ENCODE peak calls at places on chromosomes 7 and 10, in four cellular contexts. Z is HepG2, D is esophagus muscularis mucosa, L is suprapubic skin. K is an unnamed sample. For H3K4me1, the result is how much of the 10 kb centered on the place peaks cover.

GRCh38 chr7:149774237-149775175 is 1.1 kb upstream of the ZNF467 start:
- DNase-seq in Z (no peak), D (no peak), L (no peak), K (peak)

GRCh38 chr10:28664369-28664740 is 13.0 kb upstream of the BAMBI start:
- DNase-seq in Z (no peak), D (no peak), L (no peak), K (no peak)

GRCh38 chr10:112585052-112585451 is 138.0 kb downstream of the VTI1A start:
- DNase-seq in Z (no peak), D (no peak), L (no peak), K (no peak)

GRCh38 chr10:74825033-74825370 is 1.4 kb upstream of the KAT6B start:
- DNase-seq in Z (no peak), D (no peak), L (no peak), K (peak)

GRCh38 chr7:146961617-146962016 is 845.0 kb downstream of the CNTNAP2 start:
- DNase-seq in Z (no peak), D (no peak), L (no peak), K (no peak)

GRCh38 chr7:14340415-14341079 is 351.1 kb upstream of the ETV1 start:
- DNase-seq in Z (no peak), D (no peak), L (no peak), K (no peak)

GRCh38 chr7:2248984-2249694 is 7.1 kb downstream of the NUDT1 start:
- DNase-seq in Z (no peak), D (no peak), L (no peak), K (peak)

GRCh38 chr7:4871930-4872675 is 10.3 kb upstream of the PAPOLB start:
- DNase-seq in Z (no peak), D (no peak), L (no peak), K (no peak)

GRCh38 chr10:12741255-12741915 is 260.1 kb downstream of the CCDC3 start:
- DNase-seq in Z (no peak), D (no peak), L (no peak), K (no peak)

GRCh38 chr7:46559194-46559576 is 638.1 kb upstream of the IGFBP3 start:
- DNase-seq in Z (no peak), D (no peak), L (no peak), K (no peak)

GRCh38 chr10:87861953-87862643 is 1.2 kb downstream of the KLLN start:
- DNase-seq in Z (peak), D (peak), L (peak), K (peak)

GRCh38 chr10:126892150-126892872 is 12.9 kb upstream of the DOCK1 start:
- DNase-seq in Z (no peak), D (no peak), L (no peak), K (no peak)

GRCh38 chr7:35777121-35777520 is 23.7 kb upstream of the SEPTIN7 start:
- DNase-seq in Z (no peak), D (no peak), L (no peak), K (no peak)

GRCh38 chr10:92640110-92640509 is 47.2 kb downstream of the KIF11 start:
- DNase-seq in Z (no peak), D (no peak), L (no peak), K (no peak)

GRCh38 chr10:78721231-78721630 is 347.5 kb upstream of the ZMIZ1 start:
- DNase-seq in Z (no peak), D (no peak), L (no peak), K (no peak)

GRCh38 chr10:114404171-114405010 is at the start of gene AFAP1L2:
- DNase-seq in Z (no peak), D (no peak), L (no peak), K (peak)

GRCh38 chr7:11552676-11553075 is 279.3 kb downstream of the THSD7A start:
- DNase-seq in Z (no peak), D (no peak), L (no peak), K (no peak)

GRCh38 chr7:81743201-81743600 is 26.6 kb downstream of the HGF start:
- DNase-seq in Z (no peak), D (no peak), L (no peak), K (no peak)

GRCh38 chr7:67429735-67430134 is 433.1 kb downstream of the TYW1 start:
- DNase-seq in Z (no peak), D (no peak), L (no peak), K (no peak)

GRCh38 chr10:96541921-96542320 is 28.2 kb upstream of the TLL2 start:
- DNase-seq in Z (no peak), D (no peak), L (no peak), K (no peak)

GRCh38 chr7:5586279-5586962 is 162.8 kb upstream of the TNRC18 start:
- DNase-seq in Z (no peak), D (no peak), L (no peak), K (no peak)

GRCh38 chr7:68121056-68121455 is 1124.4 kb downstream of the TYW1 start:
- DNase-seq in Z (no peak), D (no peak), L (no peak), K (no peak)

GRCh38 chr10:2782265-2782664 is 285.1 kb upstream of the PFKP start:
- DNase-seq in Z (no peak), D (no peak), L (no peak), K (no peak)

GRCh38 chr10:98391578-98391991 is 23.4 kb downstream of the PYROXD2 start:
- DNase-seq in Z (no peak), D (no peak), L (no peak), K (no peak)

GRCh38 chr10:113866551-113867394 is 12.3 kb downstream of the NHLRC2 start:
- DNase-seq in Z (no peak), D (no peak), L (no peak), K (no peak)

GRCh38 chr7:20777377-20778062 is 9.2 kb downstream of the SP8 start:
- DNase-seq in Z (no peak), D (no peak), L (no peak), K (no peak)

GRCh38 chr7:20778063-20778721 is 8.5 kb downstream of the SP8 start:
- DNase-seq in Z (no peak), D (no peak), L (no peak), K (peak)

GRCh38 chr7:20779041-20779440 is 7.6 kb downstream of the SP8 start:
- DNase-seq in Z (no peak), D (no peak), L (no peak), K (no peak)

GRCh38 chr7:20776214-20776875 is 10.3 kb downstream of the SP8 start:
- DNase-seq in Z (no peak), D (no peak), L (no peak), K (no peak)

DNA sequence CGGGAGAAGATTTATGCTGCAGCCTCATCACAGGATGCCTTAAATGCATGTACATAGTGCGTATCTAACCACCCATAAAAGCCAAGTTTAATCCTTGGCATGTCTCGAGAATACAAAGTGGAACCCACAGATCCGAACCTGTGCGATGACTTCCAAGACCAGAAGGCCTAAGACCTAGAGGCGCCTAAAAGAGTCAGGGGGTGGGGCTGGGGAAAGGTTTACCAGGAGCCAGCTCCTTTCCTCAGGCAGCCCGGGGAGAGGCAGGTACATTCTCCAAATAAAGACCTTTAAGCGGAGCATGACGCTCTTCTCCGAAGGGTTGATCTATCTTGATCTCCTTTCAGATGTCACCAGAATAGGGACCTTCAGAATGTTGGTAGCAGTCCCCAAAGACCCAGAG is 9.7 kb downstream of the SP8 start:
- DNase-seq in Z (no peak), D (no peak), L (no peak), K (no peak)
- H3K4me1 ChIP-seq in Z (under half), D (under half), L (under half), K (under half)

DNA sequence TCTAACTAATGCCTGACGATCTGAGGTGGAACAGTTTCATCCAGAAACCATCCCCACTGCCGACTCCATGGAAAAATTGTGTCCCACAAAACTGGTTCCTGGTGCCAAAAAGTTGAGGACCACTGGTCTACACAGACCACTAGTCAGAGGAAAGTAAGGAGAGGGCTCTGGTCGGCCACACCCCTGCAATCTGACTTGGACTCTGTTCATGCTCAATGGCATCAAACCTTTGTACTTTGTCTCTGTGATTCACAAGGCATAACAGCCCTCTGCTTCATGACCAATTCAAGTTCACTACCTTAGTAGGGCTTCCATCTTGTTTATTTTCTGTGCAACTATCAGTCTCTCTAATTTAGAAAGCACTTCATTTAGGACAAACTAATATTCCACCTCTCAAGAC is 1.8 kb downstream of the TUBAL3 start:
- DNase-seq in Z (no peak), D (no peak), L (no peak), K (peak)
- TF ChIP-seq POLR2A in Z (no peak), D (no peak), L (no peak), K (no peak)

GRCh38 chr10:1746796-1747195 is 9.5 kb upstream of the ADARB2 start:
- DNase-seq in Z (no peak), D (peak), L (no peak), K (no peak)

GRCh38 chr10:1747590-1748157 is 10.3 kb upstream of the ADARB2 start:
- DNase-seq in Z (no peak), D (peak), L (no peak), K (no peak)

GRCh38 chr10:1741450-1741849 is 4.1 kb upstream of the ADARB2 start:
- DNase-seq in Z (no peak), D (no peak), L (no peak), K (no peak)

GRCh38 chr10:1744524-1744923 is 7.2 kb upstream of the ADARB2 start:
- DNase-seq in Z (no peak), D (no peak), L (no peak), K (no peak)

DNA sequence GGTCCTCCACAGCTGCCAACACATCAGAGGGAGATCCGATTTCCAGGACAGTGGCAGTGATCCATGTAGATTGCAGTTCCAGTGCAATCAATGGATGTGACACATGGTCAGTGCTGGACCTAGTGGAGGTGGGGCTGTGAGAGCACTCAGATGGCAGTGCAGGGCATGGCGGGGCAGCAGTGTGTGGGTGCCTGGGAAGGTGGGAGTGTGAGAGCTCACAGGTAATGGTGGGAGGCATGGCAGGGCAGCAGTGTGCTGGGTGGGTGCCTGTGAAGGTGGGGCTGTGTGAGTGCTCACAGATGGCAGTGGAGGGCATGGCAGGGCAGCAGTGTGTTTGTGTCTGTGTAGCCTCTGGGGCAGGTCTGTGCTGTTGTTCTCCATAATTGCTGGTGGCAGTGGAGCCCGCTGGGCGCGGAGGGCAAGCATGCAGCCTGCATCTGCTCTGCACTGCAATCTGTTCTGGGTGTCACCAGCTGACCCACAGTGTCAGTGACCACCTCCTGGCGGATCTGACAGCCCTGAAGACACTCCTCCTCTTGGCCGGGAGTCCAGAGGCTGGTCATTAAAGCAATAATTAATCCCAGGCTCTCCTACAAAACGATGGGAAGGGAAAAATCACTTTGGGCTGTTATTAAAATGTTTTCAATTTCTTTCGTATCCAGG is 8.6 kb upstream of the ADARB2 start:
- DNase-seq in Z (no peak), D (peak), L (no peak), K (no peak)
- TF ChIP-seq POLR2AphosphoS5 in Z (no peak), D (no peak), L (no peak), K (no peak)

DNA sequence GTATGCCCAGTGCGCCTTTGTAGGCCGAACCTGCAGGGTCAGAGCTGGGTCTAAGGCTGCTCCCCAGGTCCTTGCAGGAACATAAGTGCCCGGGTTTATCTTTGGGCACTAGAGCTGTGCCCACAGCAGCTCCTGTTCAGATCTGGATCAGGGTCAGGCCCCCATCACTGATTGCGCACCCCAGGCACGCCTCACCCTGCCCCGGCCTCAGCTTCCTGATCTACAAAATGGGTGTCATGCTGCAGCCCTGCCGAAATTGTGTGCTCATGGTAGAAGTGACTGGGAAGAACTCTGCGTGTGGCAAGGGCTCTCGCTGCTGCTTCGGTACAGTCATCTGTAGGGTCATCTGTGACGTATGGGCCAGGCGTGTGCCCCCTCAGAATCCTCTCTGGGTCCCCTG is 100.7 kb downstream of the GRK5 start:
- DNase-seq in Z (no peak), D (no peak), L (no peak), K (no peak)
- H3K4me1 ChIP-seq in Z (under half), D (half or more), L (under half), K (under half)

K was measured in transverse colon.